ENCODE peak calls at places on chromosomes 3 and 15, in six cellular contexts. C is upper lobe of left lung, I is GM23338, H is IMR-90, U is endothelial cell of umbilical vein, R is ovary. N is an unnamed sample.

GRCh38 chr15:27768731-27769510 is 330.2 kb downstream of the OCA2 start:
- DNase-seq in H (no peak), R (no peak), I (peak), C (no peak), U (no peak), N (no peak)

GRCh38 chr3:146590521-146590920 is 14.6 kb downstream of the PLSCR5 start:
- DNase-seq in I (no peak), H (peak), U (peak), R (no peak), C (no peak), N (no peak)

GRCh38 chr3:114356084-114357009 is 62.5 kb downstream of the TIGIT start:
- DNase-seq in U (no peak), C (no peak), I (peak), H (no peak), R (no peak), N (no peak)

GRCh38 chr3:8212794-8213193 is 288.8 kb upstream of the LMCD1 start:
- DNase-seq in C (no peak), I (peak), H (no peak), U (no peak), R (no peak), N (no peak)

GRCh38 chr3:100463002-100463401 is 29.4 kb upstream of the TMEM45A start:
- DNase-seq in H (peak), C (no peak), R (no peak), U (peak), I (peak), N (peak)

GRCh38 chr3:153072856-153073255 is 89.2 kb upstream of the RAP2B start:
- DNase-seq in R (no peak), U (no peak), I (no peak), H (no peak), C (no peak), N (no peak)

GRCh38 chr3:130276203-130276803 is 69.2 kb upstream of the COL6A5 start:
- DNase-seq in I (peak), U (peak), R (no peak), C (no peak), H (peak), N (peak)

GRCh38 chr3:119559441-119559963 is at the start of gene CD80:
- DNase-seq in H (peak), I (peak), U (peak), C (no peak), R (no peak), N (peak)

GRCh38 chr15:83092309-83092976 is 15.0 kb upstream of the TM6SF1 start:
- DNase-seq in U (peak), I (no peak), H (peak), R (no peak), C (no peak), N (peak)

GRCh38 chr3:197573048-197573767 is 17.4 kb upstream of the BDH1 start:
- DNase-seq in I (no peak), R (no peak), H (no peak), C (no peak), U (no peak), N (no peak)

GRCh38 chr3:197577366-197578074 is 21.8 kb upstream of the BDH1 start:
- DNase-seq in U (no peak), R (no peak), C (no peak), I (no peak), H (no peak), N (no peak)

GRCh38 chr3:197576838-197577237 is 21.1 kb upstream of the BDH1 start:
- DNase-seq in H (no peak), R (no peak), U (no peak), I (no peak), C (no peak), N (no peak)

GRCh38 chr3:197578376-197578775 is 22.6 kb upstream of the BDH1 start:
- DNase-seq in H (no peak), R (no peak), I (no peak), C (no peak), U (no peak), N (no peak)

DNA sequence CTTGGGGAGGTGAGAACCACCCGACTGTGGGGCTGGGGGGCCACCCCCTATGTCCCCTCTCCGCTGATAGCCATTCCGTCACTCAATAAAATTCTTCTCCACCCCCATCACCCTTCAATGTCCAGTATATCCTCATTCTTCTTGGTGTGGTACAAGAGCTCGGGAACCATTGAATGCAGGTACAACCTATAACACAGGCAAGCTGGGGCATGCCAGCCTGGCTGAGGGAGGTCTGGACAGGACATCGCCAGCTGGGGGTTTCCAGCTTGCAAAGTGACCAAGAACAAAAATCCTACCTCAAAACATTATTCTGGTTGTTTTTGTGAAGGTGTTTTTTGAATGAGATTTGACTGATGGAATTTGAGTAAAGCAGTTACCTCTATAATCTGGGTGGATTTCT is 19.6 kb upstream of the BDH1 start:
- DNase-seq in H (no peak), R (no peak), I (no peak), U (no peak), C (no peak), N (no peak)
- H3K4me3 ChIP-seq in H (no peak), R (no peak), I (peak), U (no peak), C (no peak), N (no peak)

GRCh38 chr3:151082880-151083838 is 2.3 kb upstream of the MED12L start:
- DNase-seq in C (no peak), I (no peak), H (no peak), U (no peak), R (no peak), N (no peak)

GRCh38 chr3:151086484-151087456 is 1.3 kb downstream of the MED12L start:
- DNase-seq in R (peak), H (peak), C (peak), I (peak), U (peak), N (peak)

GRCh38 chr3:151085889-151086483 is 522 bp downstream of the MED12L start:
- DNase-seq in I (peak), H (no peak), U (no peak), R (peak), C (peak), N (peak)

GRCh38 chr3:151084893-151085226 is 604 bp upstream of the MED12L start:
- DNase-seq in I (no peak), U (no peak), R (no peak), H (no peak), C (no peak), N (no peak)

GRCh38 chr3:151085227-151085888 is at the start of gene MED12L:
- DNase-seq in U (peak), I (peak), R (peak), C (peak), H (peak), N (peak)
- TF ChIP-seq CTCF in U (no peak), I (peak), R (no peak), C (no peak), H (no peak), N (peak)

GRCh38 chr3:186772281-186772885 is 11.0 kb upstream of the EIF4A2 start:
- DNase-seq in U (no peak), H (no peak), C (peak), I (peak), R (no peak), N (no peak)
- H3K27ac ChIP-seq in U (no peak), H (no peak), C (peak), I (no peak), R (no peak), N (no peak)

GRCh38 chr15:40869686-40870085 is 4.3 kb downstream of the RHOV start:
- DNase-seq in I (no peak), C (no peak), R (no peak), U (no peak), H (no peak), N (no peak)

GRCh38 chr15:40873625-40874561 is at the start of gene RHOV:
- DNase-seq in C (peak), I (peak), U (peak), H (peak), R (peak), N (peak)

GRCh38 chr15:40870716-40871115 is 3.3 kb downstream of the RHOV start:
- DNase-seq in C (no peak), I (no peak), U (no peak), R (no peak), H (no peak), N (no peak)

GRCh38 chr15:40872791-40873526 is 1.1 kb downstream of the RHOV start:
- DNase-seq in H (no peak), U (no peak), R (no peak), C (peak), I (no peak), N (no peak)

GRCh38 chr15:40871749-40872617 is 2.1 kb downstream of the RHOV start:
- DNase-seq in I (peak), C (no peak), H (no peak), R (no peak), U (no peak), N (no peak)
- H3K4me3 ChIP-seq in I (peak), C (no peak), H (no peak), R (no peak), U (no peak), N (no peak)

N was measured in WERI-Rb-1.